ENCODE peak calls at places on chromosomes 11 and 22, in eight cellular contexts. I is Caco-2, J is heart left ventricle, V is cardiac fibroblast, Y is tibial artery, Q is epithelial cell of esophagus, L is fibroblast of the aortic adventitia, K is AG04450. F is an unnamed sample.

GRCh38 chr11:3849297-3849874 is 6.1 kb upstream of the STIM1 start:
- DNase-seq in I (no peak), J (no peak), V (peak), Y (no peak), Q (peak), L (peak), K (no peak), F (no peak)

GRCh38 chr11:20854214-20854613 is 184.8 kb downstream of the NELL1 start:
- DNase-seq in I (no peak), J (no peak), V (no peak), Y (no peak), Q (no peak), L (no peak), K (no peak), F (no peak)

GRCh38 chr22:27057717-27058116 is 400.3 kb downstream of the MIAT start:
- DNase-seq in I (no peak), J (no peak), V (no peak), Y (no peak), Q (no peak), L (no peak), K (no peak), F (no peak)

GRCh38 chr11:32070707-32071106 is 20.2 kb upstream of the RCN1 start:
- DNase-seq in I (no peak), J (no peak), V (no peak), Y (no peak), Q (no peak), L (no peak), K (no peak), F (no peak)

GRCh38 chr11:74012072-74012809 is 3.4 kb upstream of the UCP3 start:
- DNase-seq in I (no peak), J (no peak), V (no peak), Y (no peak), Q (no peak), L (no peak), K (no peak), F (no peak)

GRCh38 chr11:19577849-19578619 is 134.6 kb upstream of the NAV2 start:
- DNase-seq in I (no peak), J (peak), V (peak), Y (peak), Q (no peak), L (peak), K (no peak), F (no peak)

GRCh38 chr11:117834838-117835443 is 10.4 kb upstream of the FXYD2 start:
- DNase-seq in I (no peak), J (peak), V (no peak), Y (peak), Q (no peak), L (no peak), K (no peak), F (no peak)

GRCh38 chr22:44870021-44870420 is 117.6 kb downstream of the ARHGAP8 start:
- DNase-seq in I (no peak), J (no peak), V (peak), Y (no peak), Q (peak), L (peak), K (no peak), F (no peak)

GRCh38 chr11:88552377-88553029 is 215.0 kb upstream of the CTSC start:
- DNase-seq in I (peak), J (no peak), V (peak), Y (no peak), Q (peak), L (peak), K (no peak), F (peak)

GRCh38 chr22:36197065-36197440 is 4.6 kb downstream of the APOL4 start:
- DNase-seq in I (no peak), J (peak), V (peak), Y (no peak), Q (no peak), L (peak), K (no peak), F (no peak)

GRCh38 chr11:40816976-40817375 is 642.5 kb downstream of the LRRC4C start:
- DNase-seq in I (no peak), J (no peak), V (no peak), Y (no peak), Q (no peak), L (no peak), K (no peak), F (no peak)

GRCh38 chr11:75454987-75455386 is 22.0 kb upstream of the KLHL35 start:
- DNase-seq in I (no peak), J (no peak), V (no peak), Y (no peak), Q (no peak), L (no peak), K (no peak), F (no peak)

GRCh38 chr22:39457546-39458442 is 982 bp downstream of the MGAT3 start:
- DNase-seq in I (no peak), J (peak), V (no peak), Y (no peak), Q (no peak), L (no peak), K (no peak), F (no peak)

GRCh38 chr22:39458443-39459083 is 1.8 kb downstream of the MGAT3 start:
- DNase-seq in I (no peak), J (no peak), V (no peak), Y (no peak), Q (no peak), L (no peak), K (no peak), F (no peak)

GRCh38 chr22:39457047-39457545 is 284 bp downstream of the MGAT3 start:
- DNase-seq in I (no peak), J (no peak), V (no peak), Y (no peak), Q (no peak), L (no peak), K (no peak), F (no peak)

GRCh38 chr22:39454385-39454871 is 2.4 kb upstream of the MGAT3 start:
- DNase-seq in I (no peak), J (no peak), V (peak), Y (no peak), Q (no peak), L (peak), K (no peak), F (no peak)

DNA sequence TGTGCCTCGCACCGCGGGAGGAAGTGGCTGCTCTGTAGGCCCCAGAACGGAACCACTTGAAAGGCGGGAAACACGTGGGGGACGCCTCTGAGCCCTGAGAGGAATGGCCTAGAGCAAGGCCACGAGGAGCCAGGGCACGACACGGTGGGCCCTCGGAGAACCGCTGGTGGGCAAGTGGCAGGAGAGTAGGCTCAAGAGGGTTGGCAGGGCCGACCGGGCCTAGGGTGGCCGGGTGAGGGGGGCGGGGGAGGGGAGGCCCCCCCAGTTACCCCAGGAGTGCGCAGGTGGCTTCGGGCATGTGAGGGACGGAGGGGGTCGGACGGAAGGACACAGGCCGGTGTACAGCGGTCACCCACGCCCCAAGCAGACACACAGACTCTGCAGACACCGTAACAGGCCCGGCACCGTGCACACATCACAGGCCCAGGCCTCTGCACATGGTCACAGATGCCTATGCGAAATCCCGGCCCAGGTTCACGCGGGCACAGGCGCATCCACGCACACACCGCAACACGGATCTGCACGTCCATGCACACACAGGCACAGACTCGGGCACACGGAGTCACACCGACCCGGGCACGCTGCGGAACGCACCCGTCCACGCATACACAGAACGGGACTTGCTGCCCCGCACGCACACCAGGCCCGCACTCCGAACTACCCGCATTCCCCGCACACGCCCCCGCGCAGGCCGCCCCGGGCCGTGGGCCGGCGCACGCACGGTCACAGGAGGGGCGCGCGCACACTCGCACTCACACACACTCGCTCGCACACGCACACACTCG is at the start of gene MGAT3:
- DNase-seq in I (no peak), J (no peak), V (no peak), Y (no peak), Q (no peak), L (no peak), K (no peak), F (no peak)
- H3K4me3 ChIP-seq in I (no peak), J (peak), V (peak), Y (peak), Q (no peak), L (no peak), K (peak), F (peak)

GRCh38 chr11:116786360-116786759 is 1.5 kb downstream of the ZPR1 start:
- DNase-seq in I (no peak), J (no peak), V (no peak), Y (no peak), Q (no peak), L (no peak), K (no peak), F (no peak)
- H3K4me3 ChIP-seq in I (no peak), J (no peak), V (no peak), Y (no peak), Q (no peak), L (peak), K (peak), F (no peak)

GRCh38 chr11:46666516-46666915 is 33.9 kb downstream of the ARHGAP1 start:
- DNase-seq in I (no peak), J (peak), V (no peak), Y (peak), Q (no peak), L (peak), K (no peak), F (no peak)
- H3K4me3 ChIP-seq in I (no peak), J (no peak), V (no peak), Y (no peak), Q (no peak), L (no peak), K (no peak), F (no peak)

GRCh38 chr22:32476286-32476685 is 1.7 kb downstream of the FBXO7 start:
- DNase-seq in I (no peak), J (no peak), V (no peak), Y (no peak), Q (no peak), L (peak), K (no peak), F (no peak)

GRCh38 chr22:32476804-32477203 is 2.2 kb downstream of the FBXO7 start:
- DNase-seq in I (no peak), J (no peak), V (no peak), Y (no peak), Q (no peak), L (no peak), K (no peak), F (no peak)

GRCh38 chr22:32475428-32476010 is 908 bp downstream of the FBXO7 start:
- DNase-seq in I (no peak), J (peak), V (peak), Y (peak), Q (peak), L (peak), K (no peak), F (peak)

GRCh38 chr22:32474635-32475427 is at the start of gene FBXO7:
- DNase-seq in I (peak), J (peak), V (peak), Y (peak), Q (peak), L (peak), K (peak), F (peak)

GRCh38 chr22:32473388-32473952 is 1.1 kb upstream of the FBXO7 start:
- DNase-seq in I (no peak), J (peak), V (peak), Y (no peak), Q (peak), L (peak), K (peak), F (no peak)
- H3K4me3 ChIP-seq in I (peak), J (peak), V (peak), Y (peak), Q (peak), L (peak), K (peak), F (no peak)

DNA sequence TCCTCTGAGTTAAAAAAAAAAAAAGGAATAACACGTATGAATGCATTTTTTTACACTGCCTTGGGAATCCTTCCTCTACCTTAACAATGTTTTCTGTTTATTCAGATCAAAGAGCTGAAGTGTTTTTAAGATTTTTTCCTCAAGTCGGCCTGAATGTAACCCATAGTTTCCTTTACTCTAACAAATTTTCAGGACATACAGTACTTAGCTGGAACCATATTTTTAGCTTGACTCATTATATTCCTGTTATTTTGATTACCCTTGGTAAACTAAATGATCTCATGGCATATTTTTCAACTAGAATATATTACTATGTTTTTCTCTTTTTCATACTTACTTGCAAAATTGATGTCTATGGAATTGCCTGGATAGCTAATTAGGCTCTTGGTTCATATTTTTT is 26.0 kb upstream of the RAB30 start:
- DNase-seq in I (no peak), J (no peak), V (peak), Y (no peak), Q (no peak), L (no peak), K (no peak), F (no peak)
- H3K4me3 ChIP-seq in I (no peak), J (no peak), V (no peak), Y (no peak), Q (no peak), L (no peak), K (no peak), F (no peak)

GRCh38 chr11:58963551-58964075 is 24.3 kb downstream of the GLYATL1 start:
- DNase-seq in I (no peak), J (no peak), V (peak), Y (no peak), Q (peak), L (peak), K (peak), F (no peak)

GRCh38 chr11:58965246-58965985 is 26.1 kb downstream of the GLYATL1 start:
- DNase-seq in I (no peak), J (no peak), V (no peak), Y (no peak), Q (peak), L (peak), K (no peak), F (no peak)

GRCh38 chr11:58968251-58968711 is 29.0 kb downstream of the GLYATL1 start:
- DNase-seq in I (no peak), J (no peak), V (no peak), Y (no peak), Q (no peak), L (peak), K (no peak), F (no peak)
- H3K4me3 ChIP-seq in I (peak), J (no peak), V (no peak), Y (no peak), Q (no peak), L (peak), K (no peak), F (no peak)

GRCh38 chr11:61830318-61831105 is 2.4 kb downstream of the FADS2 start:
- DNase-seq in I (no peak), J (peak), V (peak), Y (no peak), Q (no peak), L (peak), K (no peak), F (no peak)
- H3K4me3 ChIP-seq in I (no peak), J (peak), V (peak), Y (peak), Q (no peak), L (peak), K (peak), F (no peak)

GRCh38 chr22:20432244-20432686 is 5.4 kb downstream of the SCARF2 start:
- DNase-seq in I (no peak), J (no peak), V (no peak), Y (peak), Q (no peak), L (no peak), K (no peak), F (no peak)

GRCh38 chr22:20431520-20432237 is 5.9 kb downstream of the SCARF2 start:
- DNase-seq in I (no peak), J (no peak), V (no peak), Y (peak), Q (no peak), L (no peak), K (no peak), F (no peak)

GRCh38 chr22:20429254-20430100 is 8.1 kb downstream of the SCARF2 start:
- DNase-seq in I (peak), J (no peak), V (no peak), Y (peak), Q (no peak), L (no peak), K (no peak), F (peak)

GRCh38 chr22:20430101-20430640 is 7.5 kb downstream of the SCARF2 start:
- DNase-seq in I (no peak), J (no peak), V (no peak), Y (peak), Q (no peak), L (no peak), K (no peak), F (no peak)

DNA sequence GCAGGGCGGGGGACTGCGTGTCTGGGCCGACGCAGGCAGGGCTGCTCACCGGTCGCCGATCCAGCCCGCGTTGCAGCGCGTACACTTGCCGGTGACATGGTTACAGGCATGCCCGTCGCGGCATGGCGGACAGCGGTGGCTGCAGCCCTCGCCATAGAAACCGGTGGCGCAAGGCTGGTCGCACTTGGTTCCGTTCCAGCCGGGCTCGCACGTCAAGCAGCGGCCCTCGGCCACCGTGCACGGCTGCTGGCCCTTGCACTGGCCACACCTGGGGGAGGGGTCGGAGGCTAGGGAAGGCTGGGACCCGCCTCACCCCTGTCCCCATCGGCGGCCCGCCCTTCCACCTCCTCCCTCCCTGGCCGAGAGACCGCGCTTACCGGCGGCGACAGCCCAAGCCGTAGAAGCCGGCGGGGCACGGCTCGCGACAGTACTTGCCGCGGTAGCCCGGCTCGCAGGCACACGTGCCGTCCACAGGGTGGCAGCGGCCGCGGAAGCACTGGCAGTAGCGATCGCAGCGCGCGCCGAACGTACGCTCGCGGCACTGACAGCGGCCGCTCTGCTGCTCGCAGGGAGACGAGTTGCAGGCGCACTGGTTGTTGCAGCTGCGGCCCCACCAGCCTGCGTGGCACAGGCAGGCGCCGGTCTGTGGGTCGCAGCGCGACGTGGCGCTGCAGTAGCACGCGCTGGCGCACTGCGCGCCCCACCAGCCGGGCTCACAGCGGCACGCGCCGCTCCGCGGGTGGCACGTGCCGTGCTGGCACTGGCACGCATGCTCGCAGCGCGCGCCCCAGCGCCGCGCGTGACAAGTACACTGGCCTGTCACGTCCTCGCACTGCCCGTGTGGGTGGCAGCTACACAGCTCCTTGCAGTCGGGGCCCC is 6.7 kb downstream of the SCARF2 start:
- DNase-seq in I (no peak), J (no peak), V (no peak), Y (peak), Q (peak), L (no peak), K (no peak), F (no peak)
- H3K4me3 ChIP-seq in I (peak), J (no peak), V (no peak), Y (no peak), Q (peak), L (no peak), K (no peak), F (no peak)

DNA sequence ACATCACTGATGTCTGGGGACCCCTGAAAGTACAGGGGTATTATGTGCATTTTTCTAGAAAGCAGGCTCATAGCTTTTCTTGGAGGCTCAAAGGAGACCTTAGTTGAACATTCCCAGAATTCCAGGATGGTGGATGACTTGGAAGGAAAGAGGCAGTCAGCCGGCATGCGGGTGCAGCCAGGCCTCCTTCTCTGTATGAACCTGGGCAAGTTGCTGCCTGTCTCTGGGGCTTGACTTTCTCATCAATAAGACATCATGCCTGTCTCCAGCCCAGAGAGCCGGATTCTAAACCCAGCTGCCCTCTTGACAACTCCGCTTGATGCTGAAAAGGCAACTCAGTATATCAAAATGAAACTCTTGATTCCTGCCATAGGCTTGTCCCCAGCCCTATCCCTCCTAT is 12.6 kb downstream of the MS4A15 start:
- DNase-seq in I (peak), J (no peak), V (no peak), Y (peak), Q (peak), L (no peak), K (no peak), F (no peak)
- H3K4me3 ChIP-seq in I (no peak), J (no peak), V (no peak), Y (no peak), Q (no peak), L (no peak), K (no peak), F (no peak)